ENCODE peak calls at places on chromosomes 16 and 17, in eight cellular contexts. U is mucosa of descending colon, N is stomach, C is Peyer's patch, D is IMR-90, W is GM23248, X is tibial nerve, V is A673. R is an unnamed sample.

GRCh38 chr16:50282010-50282538 is 15.7 kb downstream of the ADCY7 start:
- DNase-seq in N (peak; percentile 69), W (no peak), X (no peak), C (peak; percentile 90), U (peak; percentile 90), V (no peak), D (no peak), R (no peak)

GRCh38 chr16:46715769-46716305 is 26.4 kb downstream of the ORC6 start:
- DNase-seq in N (no peak), C (no peak), V (no peak), D (no peak), U (no peak), X (no peak), W (no peak), R (no peak)

GRCh38 chr16:12458591-12459400 is 344.9 kb downstream of the CPPED1 start:
- DNase-seq in N (no peak), W (no peak), D (no peak), U (no peak), C (no peak), V (no peak), X (no peak), R (no peak)

GRCh38 chr16:86565644-86566511 is 751 bp upstream of the FOXC2 start:
- DNase-seq in D (no peak), V (no peak), N (no peak), C (no peak), U (no peak), X (no peak), W (no peak), R (no peak)

GRCh38 chr17:2102931-2103398 is 48.1 kb downstream of the HIC1 start:
- DNase-seq in X (no peak), D (peak; percentile 90), V (peak; percentile 87), C (no peak), W (peak; percentile 64), U (no peak), N (no peak), R (no peak)

GRCh38 chr17:46157443-46158107 is 35.7 kb downstream of the KANSL1 start:
- DNase-seq in W (peak; percentile 79), N (no peak), V (no peak), D (peak; percentile 23), C (no peak), U (no peak), X (no peak), R (no peak)

GRCh38 chr16:70529051-70529777 is 5.6 kb downstream of the SF3B3 start:
- DNase-seq in X (no peak), U (no peak), N (no peak), W (peak; percentile 87), D (peak; percentile 79), C (no peak), V (peak; percentile 80), R (no peak)

GRCh38 chr17:56939869-56940484 is 20.9 kb downstream of the COIL start:
- DNase-seq in U (no peak), W (peak; percentile 58), N (no peak), X (no peak), V (peak; percentile 84), D (peak; percentile 62), C (no peak), R (peak; percentile 20)

GRCh38 chr16:54936086-54936978 is 5.7 kb downstream of the IRX5 start:
- DNase-seq in V (no peak), D (no peak), W (peak; percentile 77), N (no peak), C (no peak), X (no peak), U (no peak), R (no peak)

GRCh38 chr17:81392909-81393654 is 2.2 kb upstream of the BAHCC1 start:
- DNase-seq in V (peak; percentile 54), N (no peak), X (no peak), U (no peak), C (no peak), D (no peak), W (peak; percentile 54), R (no peak)

GRCh38 chr17:38560503-38561318 is 45.0 kb downstream of the SRCIN1 start:
- DNase-seq in W (peak; percentile 54), N (no peak), V (no peak), U (no peak), D (peak; percentile 42), X (no peak), C (no peak), R (no peak)

GRCh38 chr16:58732545-58733247 is 1.4 kb downstream of the GOT2 start:
- DNase-seq in D (peak; percentile 42), X (no peak), C (no peak), W (peak; percentile 74), V (no peak), N (no peak), U (no peak), R (no peak)

GRCh38 chr16:55021595-55022475 is 91.2 kb downstream of the IRX5 start:
- DNase-seq in D (no peak), V (peak; percentile 79), N (no peak), W (peak; percentile 46), U (no peak), C (no peak), X (no peak), R (no peak)

GRCh38 chr17:14940112-14940945 is 324.8 kb downstream of the PMP22 start:
- DNase-seq in U (no peak), X (no peak), D (no peak), N (no peak), V (no peak), W (peak; percentile 74), C (no peak), R (no peak)

GRCh38 chr17:13104576-13104975 is 86.7 kb upstream of the ELAC2 start:
- DNase-seq in W (no peak), V (no peak), D (no peak), N (no peak), U (no peak), C (no peak), X (no peak), R (no peak)

GRCh38 chr17:49787932-49788442 is 494 bp upstream of the KAT7 start:
- DNase-seq in W (peak; percentile 48), U (no peak), V (no peak), C (no peak), N (no peak), D (no peak), X (no peak), R (no peak)

GRCh38 chr16:782263-782662 is 5.9 kb downstream of the RPUSD1 start:
- DNase-seq in X (no peak), C (no peak), W (no peak), V (no peak), D (no peak), U (no peak), N (no peak), R (no peak)

GRCh38 chr16:56709686-56710040 is 20.3 kb upstream of the NUP93 start:
- DNase-seq in V (no peak), W (no peak), C (no peak), X (no peak), U (no peak), N (no peak), D (no peak), R (no peak)

GRCh38 chr16:46743232-46743719 is 4.9 kb downstream of the MYLK3 start:
- DNase-seq in C (peak; percentile 50), W (peak; percentile 47), U (no peak), X (no peak), N (no peak), V (no peak), D (peak; percentile 28), R (no peak)

GRCh38 chr17:76672270-76672851 is 28.8 kb upstream of the ST6GALNAC1 start:
- DNase-seq in C (no peak), X (no peak), V (no peak), N (no peak), D (no peak), U (no peak), W (peak; percentile 55), R (no peak)
- H3K4me3 ChIP-seq in C (peak overlapping the region; percentile 75), X (peak overlapping the region; percentile 46), V (peak overlapping the region; percentile 66), N (peak overlapping the region; percentile 61), D (peak overlapping the region; percentile 63), U (peak overlapping the region; percentile 27), W (peak overlapping the region; percentile 81), R (peak overlapping the region; percentile 75)

GRCh38 chr16:87636741-87637140 is 34.4 kb downstream of the JPH3 start:
- DNase-seq in U (no peak), D (no peak), X (no peak), W (no peak), C (no peak), N (no peak), V (no peak), R (no peak)

GRCh38 chr16:87635541-87636049 is 33.3 kb downstream of the JPH3 start:
- DNase-seq in D (peak; percentile 19), U (peak; percentile 77), C (peak; percentile 78), W (peak; percentile 64), X (no peak), N (peak; percentile 59), V (peak; percentile 63), R (no peak)

GRCh38 chr16:87637357-87637756 is 35.0 kb downstream of the JPH3 start:
- DNase-seq in N (no peak), V (no peak), X (no peak), C (no peak), W (no peak), U (no peak), D (no peak), R (no peak)

GRCh38 chr16:87634411-87634810 is 32.1 kb downstream of the JPH3 start:
- DNase-seq in X (no peak), W (no peak), D (no peak), N (no peak), C (no peak), V (no peak), U (no peak), R (no peak)

GRCh38 chr16:87636050-87636684 is 33.9 kb downstream of the JPH3 start:
- DNase-seq in V (peak; percentile 77), D (peak; percentile 64), U (peak; percentile 84), N (peak; percentile 80), C (peak; percentile 87), X (peak; percentile 70), W (peak; percentile 92), R (peak; percentile 26)
- H3K4me3 ChIP-seq in V (peak overlapping the region; percentile 40), D (no peak overlapping the region), U (no peak overlapping the region), N (peak overlapping the region; percentile 5), C (peak overlapping the region; percentile 30), X (no peak overlapping the region), W (peak overlapping the region; percentile 50), R (no peak overlapping the region)

GRCh38 chr16:3645504-3646347 is 8.8 kb upstream of the DNASE1 start:
- DNase-seq in W (no peak), X (no peak), D (peak; percentile 73), V (peak; percentile 51), U (peak; percentile 49), C (no peak), N (peak; percentile 17), R (peak; percentile 41)
- H3K4me3 ChIP-seq in W (no peak overlapping the region), X (no peak overlapping the region), D (no peak overlapping the region), V (no peak overlapping the region), U (no peak overlapping the region), C (peak overlapping the region; percentile 27), N (no peak overlapping the region), R (no peak overlapping the region)

GRCh38 chr17:7713782-7714181 is 3.8 kb upstream of the DNAH2 start:
- DNase-seq in D (no peak), C (no peak), W (no peak), N (no peak), U (no peak), V (no peak), X (no peak), R (no peak)

GRCh38 chr17:7710341-7710740 is 5.3 kb downstream of the EFNB3 start:
- DNase-seq in W (no peak), U (no peak), X (no peak), D (no peak), C (no peak), N (no peak), V (no peak), R (no peak)

GRCh38 chr17:7714721-7715594 is 2.6 kb upstream of the DNAH2 start:
- DNase-seq in N (no peak), U (no peak), V (no peak), W (no peak), X (no peak), C (no peak), D (no peak), R (no peak)

GRCh38 chr17:7711356-7711755 is 6.2 kb upstream of the DNAH2 start:
- DNase-seq in V (no peak), U (no peak), D (no peak), X (no peak), C (no peak), N (no peak), W (no peak), R (no peak)

GRCh38 chr17:7712111-7712771 is 5.3 kb upstream of the DNAH2 start:
- DNase-seq in V (peak; percentile 63), U (no peak), N (no peak), C (no peak), W (peak; percentile 26), X (no peak), D (no peak), R (no peak)
- H3K4me3 ChIP-seq in V (no peak overlapping the region), U (no peak overlapping the region), N (no peak overlapping the region), C (no peak overlapping the region), W (no peak overlapping the region), X (no peak overlapping the region), D (no peak overlapping the region), R (no peak overlapping the region)

R was measured in AG04450.